ENCODE peak calls at places on chromosomes 13 and 19, in four cellular contexts. U is adrenal gland, V is heart right ventricle, Z is neuronal stem cell. F is an unnamed sample.

GRCh38 chr19:50158577-50158976 is 4.5 kb downstream of the IZUMO2 start:
- DNase-seq in U (no peak), V (no peak), Z (no peak), F (no peak)

GRCh38 chr19:918481-919156 is 1.5 kb downstream of the KISS1R start:
- DNase-seq in V (no peak), U (no peak), Z (no peak), F (no peak)

GRCh38 chr19:38318595-38319142 is 976 bp upstream of the KCNK6 start:
- DNase-seq in V (peak; percentile 50), Z (no peak), U (no peak), F (peak; percentile 60)

GRCh38 chr13:24709186-24709913 is 29.1 kb downstream of the ATP12A start:
- DNase-seq in Z (no peak), V (no peak), U (no peak), F (no peak)

GRCh38 chr19:42409477-42409876 is 17.7 kb downstream of the LIPE start:
- DNase-seq in V (peak; percentile 64), Z (no peak), U (peak; percentile 68), F (peak; percentile 48)

GRCh38 chr13:89695343-89696257 is 1651.9 kb upstream of the MIR17HG start:
- DNase-seq in Z (peak; percentile 57), U (peak; percentile 76), V (no peak), F (no peak)

GRCh38 chr13:38624822-38625221 is 62.1 kb upstream of the FREM2 start:
- DNase-seq in V (no peak), Z (no peak), U (no peak), F (no peak)

GRCh38 chr13:107824636-107825035 is 390.7 kb downstream of the LIG4 start:
- DNase-seq in Z (no peak), V (no peak), U (no peak), F (no peak)

GRCh38 chr13:106088094-106088493 is 447.4 kb downstream of the EFNB2 start:
- DNase-seq in U (no peak), V (no peak), Z (no peak), F (no peak)

GRCh38 chr19:47461876-47462275 is 9.8 kb downstream of the SLC8A2 start:
- DNase-seq in U (no peak), Z (no peak), V (no peak), F (no peak)

GRCh38 chr19:47458672-47459071 is 13.0 kb downstream of the SLC8A2 start:
- DNase-seq in V (no peak), Z (no peak), U (no peak), F (no peak)

GRCh38 chr19:47459477-47459876 is 12.2 kb downstream of the SLC8A2 start:
- DNase-seq in V (no peak), U (no peak), Z (no peak), F (no peak)

DNA sequence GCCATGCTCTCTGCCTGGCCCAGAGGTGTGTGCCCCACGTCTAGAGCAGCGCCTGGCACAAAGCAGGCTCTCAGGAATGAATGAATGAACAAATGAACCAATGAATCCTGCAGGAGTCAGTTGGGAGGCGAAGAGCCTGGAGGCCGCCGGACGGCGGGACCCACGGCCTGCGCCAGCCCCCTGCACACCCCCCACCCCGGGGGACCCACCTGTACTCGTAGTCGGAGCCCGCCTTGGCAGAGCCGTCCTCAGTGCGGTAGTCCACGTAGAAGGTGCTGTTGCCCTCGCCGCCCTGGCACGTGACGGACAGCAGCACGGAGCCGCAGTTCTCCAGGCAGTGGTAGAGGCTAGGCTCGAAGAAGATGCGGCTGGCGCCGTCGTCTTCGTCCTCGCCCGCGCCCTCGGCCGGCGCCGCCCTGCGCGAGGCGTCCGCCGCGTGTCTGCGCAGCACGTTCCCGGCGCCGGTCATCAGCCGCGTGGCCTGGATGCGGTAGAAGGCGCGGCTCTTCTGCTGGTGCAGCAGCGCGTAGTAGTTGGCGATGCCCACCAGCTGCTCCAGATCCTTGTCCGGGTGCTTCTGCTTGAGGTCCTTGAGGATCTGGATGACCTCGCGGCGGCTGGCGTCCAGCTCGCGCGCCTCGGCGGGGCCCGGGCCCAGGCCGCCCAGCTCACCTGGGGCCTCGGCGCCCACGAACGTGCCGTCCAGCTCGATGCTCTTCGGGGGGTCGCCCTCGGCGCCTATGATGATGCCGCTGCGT is 14.8 kb downstream of the SLC8A2 start:
- DNase-seq in Z (no peak), V (no peak), U (no peak), F (no peak)
- H3K4me3 ChIP-seq in Z (no peak overlapping the region), V (no peak overlapping the region), U (no peak overlapping the region), F (no peak overlapping the region)

DNA sequence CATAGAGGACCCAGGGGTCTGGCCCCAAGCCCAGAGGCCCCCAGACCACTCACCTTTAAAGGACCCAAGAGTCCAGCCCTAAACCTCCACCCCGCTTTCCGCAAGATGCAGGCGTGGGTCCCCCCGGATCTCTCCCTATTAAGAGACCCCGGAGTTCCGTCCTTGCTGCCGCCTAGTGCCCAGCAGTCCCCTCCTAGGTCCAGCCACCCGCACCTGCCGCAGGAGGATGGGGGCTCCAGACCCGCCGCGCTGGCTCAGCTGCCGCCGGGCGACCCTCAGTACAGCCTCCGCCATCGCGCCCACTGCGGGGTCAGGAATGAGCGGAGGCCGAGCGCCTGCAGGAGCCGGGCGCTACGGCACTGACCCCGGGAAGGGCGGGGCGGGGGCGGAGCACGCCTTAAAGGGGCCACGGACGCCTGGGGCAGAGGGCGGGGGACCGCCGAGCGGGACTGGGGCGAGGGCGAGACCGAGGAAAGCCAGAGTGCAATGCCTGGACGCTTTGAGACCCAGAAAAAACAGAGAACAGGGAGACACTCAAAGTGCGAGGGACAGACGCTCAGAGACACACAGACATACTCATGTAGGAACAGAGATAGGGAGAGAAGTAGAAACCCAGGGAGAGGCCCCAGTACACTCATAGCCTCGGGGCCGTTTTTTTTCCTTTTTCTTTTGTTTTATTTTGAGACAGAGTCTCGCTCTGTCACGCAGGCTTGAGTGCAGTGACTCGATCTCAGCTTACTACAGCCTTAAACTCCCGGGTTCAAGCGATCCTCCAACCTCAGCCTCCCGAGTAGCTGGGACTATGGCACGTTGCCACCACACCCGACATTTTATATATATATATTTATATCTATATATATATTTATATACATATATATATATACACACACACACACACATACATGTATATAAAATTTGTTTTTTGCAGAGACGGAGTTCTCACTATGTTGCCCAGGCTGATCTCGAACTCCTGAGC is at the start of gene ETHE1:
- DNase-seq in U (peak; percentile 87), Z (peak; percentile 65), V (peak; percentile 89), F (peak; percentile 87)
- H3K27ac ChIP-seq in U (peak within 1 kb of the TSS; percentile 94), Z (no peak within 1 kb of the TSS), V (peak within 1 kb of the TSS; percentile 84), F (peak within 1 kb of the TSS; percentile 55)

DNA sequence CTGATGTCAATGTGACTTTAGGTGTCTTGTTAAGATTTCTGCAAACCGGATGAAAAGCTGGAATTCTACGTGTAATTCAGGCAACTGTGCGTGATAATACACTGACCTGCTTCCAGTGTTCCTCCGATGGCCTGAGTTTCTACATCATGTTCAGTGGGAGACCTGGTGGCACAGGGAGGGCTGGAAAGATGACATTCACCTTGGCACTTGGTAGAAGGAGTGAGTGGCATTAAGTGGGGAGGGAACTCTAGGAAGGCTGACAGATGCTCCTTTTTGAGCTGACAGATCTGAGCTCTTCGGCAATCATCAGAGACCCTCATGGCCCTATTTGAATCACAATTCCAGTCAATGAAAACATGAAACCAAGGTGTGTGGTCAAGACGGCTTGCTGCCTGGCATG is 4.0 kb downstream of the CACNA1A start:
- DNase-seq in Z (no peak), U (no peak), V (no peak), F (no peak)
- H3K4me3 ChIP-seq in Z (no peak overlapping the region), U (no peak overlapping the region), V (no peak overlapping the region), F (no peak overlapping the region)

GRCh38 chr13:109783447-109783814 is 3.0 kb downstream of the IRS2 start:
- DNase-seq in Z (no peak), U (no peak), V (no peak), F (no peak)
- H3K27ac ChIP-seq in Z (no peak overlapping the region), U (peak overlapping the region; percentile 91), V (no peak overlapping the region), F (no peak overlapping the region)

GRCh38 chr19:48674921-48675824 is 2.4 kb upstream of the NTN5 start:
- DNase-seq in U (peak; percentile 95), V (peak; percentile 73), Z (peak; percentile 82), F (peak; percentile 84)
- H3K4me3 ChIP-seq in U (no peak overlapping the region), V (no peak overlapping the region), Z (no peak overlapping the region), F (no peak overlapping the region)

GRCh38 chr19:18424890-18425514 is 5.8 kb downstream of the SSBP4 start:
- DNase-seq in V (no peak), Z (no peak), U (no peak), F (no peak)
- H3K27ac ChIP-seq in V (peak overlapping the region; percentile 79), Z (no peak overlapping the region), U (peak overlapping the region; percentile 63), F (peak overlapping the region; percentile 78)

GRCh38 chr19:56476671-56477428 is at the start of gene ZNF667:
- DNase-seq in V (no peak), Z (peak; percentile 14), U (peak; percentile 76), F (no peak)
- H3K4me3 ChIP-seq in V (peak within 1 kb of the TSS; percentile 86), Z (no peak within 1 kb of the TSS), U (peak within 1 kb of the TSS; percentile 46), F (peak within 1 kb of the TSS; percentile 85)

DNA sequence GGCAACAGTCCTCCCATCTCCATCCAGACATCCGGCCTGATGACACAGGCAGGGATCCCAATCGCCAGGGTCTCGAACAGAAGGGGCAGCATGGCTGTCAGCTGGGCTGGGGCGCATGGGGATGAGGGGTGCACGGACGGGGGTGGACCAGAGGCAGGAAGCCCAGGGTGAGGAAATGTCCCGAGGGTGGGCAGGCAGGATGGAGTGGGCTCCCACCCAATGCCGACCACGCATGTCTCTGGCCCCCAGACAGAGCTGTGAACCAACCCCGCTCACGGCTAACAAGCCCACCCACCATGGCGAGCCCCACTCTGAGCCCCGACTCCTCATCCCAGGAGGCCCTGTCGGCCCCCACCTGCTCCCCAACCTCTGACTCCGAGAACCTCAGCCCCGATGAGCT is 16.2 kb downstream of the EVI5L start:
- DNase-seq in V (no peak), Z (no peak), U (no peak), F (no peak)
- H3K27ac ChIP-seq in V (no peak overlapping the region), Z (no peak overlapping the region), U (no peak overlapping the region), F (no peak overlapping the region)

DNA sequence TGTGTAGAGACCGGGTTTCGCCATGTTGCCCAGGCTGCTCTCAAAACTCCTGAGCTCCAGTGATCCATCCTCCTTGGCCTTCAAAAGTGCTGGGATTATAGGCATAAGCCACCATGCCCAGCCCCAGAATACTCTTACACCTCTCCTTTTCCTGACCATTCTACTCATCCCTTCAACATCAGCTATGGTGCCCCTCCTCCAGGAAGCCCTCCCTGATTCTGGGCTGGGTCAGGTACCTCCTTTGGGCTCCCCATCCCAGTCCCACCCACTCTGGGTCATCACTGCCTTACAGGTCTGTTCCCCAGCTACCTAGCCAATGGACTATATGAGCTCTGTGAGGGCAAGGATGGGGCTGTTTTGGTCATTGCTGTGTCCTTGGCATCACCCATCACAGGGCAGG is 9.6 kb downstream of the TGFB1 start:
- DNase-seq in Z (no peak), V (no peak), U (no peak), F (no peak)
- H3K4me3 ChIP-seq in Z (no peak overlapping the region), V (no peak overlapping the region), U (no peak overlapping the region), F (no peak overlapping the region)

DNA sequence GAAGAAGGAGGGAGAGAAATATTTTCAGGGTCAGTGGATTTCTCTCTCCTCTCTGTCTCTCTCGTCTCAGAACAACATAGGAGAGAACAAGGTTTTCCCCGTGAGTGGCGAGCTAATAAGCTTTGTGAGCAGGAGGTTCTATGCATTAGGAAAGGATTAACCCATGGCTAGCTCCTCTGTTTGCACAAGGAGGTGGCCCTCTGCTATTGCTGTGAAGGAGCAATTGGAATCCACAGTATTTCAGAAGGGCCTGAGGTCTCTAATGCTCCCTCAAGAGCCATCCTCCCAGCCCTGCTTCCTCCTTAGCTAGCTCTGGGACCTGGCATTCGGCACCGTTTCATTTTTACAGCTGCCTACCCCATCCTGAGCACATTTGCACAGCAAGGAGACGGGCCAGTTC is 288.9 kb upstream of the MAB21L1 start:
- DNase-seq in V (no peak), Z (no peak), U (no peak), F (no peak)
- H3K27ac ChIP-seq in V (no peak overlapping the region), Z (peak overlapping the region; percentile 9), U (no peak overlapping the region), F (no peak overlapping the region)